ENCODE peak calls at places on chromosomes 5 and 9, in four cellular contexts. U is fibroblast of lung, J is lower leg skin, R is sigmoid colon. D is an unnamed sample.

GRCh38 chr5:145925803-145926202 is 10.6 kb upstream of the SH3RF2 start:
- DNase-seq in J (no peak), U (peak), R (no peak), D (no peak)

GRCh38 chr5:892390-893136 is at the start of the genes BRD9 and TRIP13:
- DNase-seq in U (peak), J (peak), R (peak), D (peak)

GRCh38 chr5:63613430-63613829 is 348.8 kb downstream of the HTR1A start:
- DNase-seq in R (no peak), J (no peak), U (no peak), D (no peak)

GRCh38 chr5:81147970-81148571 is 85.1 kb upstream of the CKMT2 start:
- DNase-seq in J (no peak), R (no peak), U (no peak), D (no peak)

GRCh38 chr9:136204838-136205706 is at the start of gene LHX3:
- DNase-seq in U (no peak), R (no peak), J (no peak), D (no peak)

GRCh38 chr5:168413062-168413461 is 73.2 kb upstream of the RARS1 start:
- DNase-seq in R (no peak), U (no peak), J (no peak), D (no peak)

GRCh38 chr9:112331676-112331955 is 1.8 kb downstream of the PTBP3 start:
- DNase-seq in J (no peak), R (no peak), U (no peak), D (no peak)

GRCh38 chr9:111661802-111662491 is 542 bp downstream of the GNG10 start:
- DNase-seq in J (peak), U (peak), R (peak), D (peak)

GRCh38 chr9:120917989-120918630 is 8.5 kb downstream of the TRAF1 start:
- DNase-seq in J (no peak), U (no peak), R (no peak), D (no peak)

GRCh38 chr9:137602661-137603060 is 2.8 kb upstream of the ARRDC1 start:
- DNase-seq in J (no peak), R (no peak), U (no peak), D (no peak)

GRCh38 chr5:172632346-172633092 is 8.5 kb upstream of the NEURL1B start:
- DNase-seq in J (peak), R (no peak), U (no peak), D (peak)

GRCh38 chr9:122307925-122308324 is 43.2 kb downstream of the MRRF start:
- DNase-seq in J (no peak), R (no peak), U (peak), D (peak)

GRCh38 chr5:41252036-41252435 is 38.7 kb upstream of the C6 start:
- DNase-seq in J (no peak), U (peak), R (no peak), D (no peak)

GRCh38 chr5:32753765-32754164 is 42.6 kb downstream of the NPR3 start:
- DNase-seq in U (peak), J (no peak), R (no peak), D (no peak)

GRCh38 chr5:93107141-93107540 is 473.9 kb downstream of the NR2F1-AS1 start:
- DNase-seq in J (no peak), U (no peak), R (no peak), D (no peak)

GRCh38 chr9:111978616-111979015 is 82.0 kb downstream of the UGCG start:
- DNase-seq in J (no peak), R (no peak), U (no peak), D (no peak)

GRCh38 chr5:50623666-50624065 is 42.8 kb upstream of the PARP8 start:
- DNase-seq in R (no peak), U (no peak), J (no peak), D (no peak)

GRCh38 chr5:35990941-35991592 is at the start of gene UGT3A1:
- DNase-seq in R (no peak), U (no peak), J (no peak), D (no peak)

GRCh38 chr9:79254900-79255651 is 316.7 kb upstream of the TLE4 start:
- DNase-seq in R (no peak), J (no peak), U (peak), D (no peak)

GRCh38 chr5:56299212-56299611 is 66.1 kb upstream of the ANKRD55 start:
- DNase-seq in U (no peak), R (no peak), J (no peak), D (no peak)

GRCh38 chr9:69122086-69122390 is 52.0 kb upstream of the TJP2 start:
- DNase-seq in U (peak), R (peak), J (peak), D (peak)

GRCh38 chr9:5518937-5519319 is 8.6 kb downstream of the PDCD1LG2 start:
- DNase-seq in U (no peak), R (no peak), J (no peak), D (no peak)

GRCh38 chr9:72661401-72662135 is 140.2 kb downstream of the TMC1 start:
- DNase-seq in R (no peak), U (peak), J (no peak), D (no peak)

GRCh38 chr9:125995706-125996105 is 248.5 kb downstream of the PBX3 start:
- DNase-seq in R (peak), J (no peak), U (no peak), D (no peak)

GRCh38 chr5:122156724-122157325 is 27.5 kb downstream of the ZNF474 start:
- DNase-seq in J (no peak), U (peak), R (no peak), D (no peak)

GRCh38 chr5:150106669-150107068 is 20.3 kb upstream of the CSF1R start:
- DNase-seq in R (no peak), J (no peak), U (peak), D (no peak)

GRCh38 chr9:109463924-109464625 is 34.0 kb downstream of the PTPN3 start:
- DNase-seq in J (no peak), R (no peak), U (no peak), D (no peak)

GRCh38 chr9:35027871-35028270 is 38.3 kb downstream of the DNAJB5 start:
- DNase-seq in R (no peak), U (no peak), J (no peak), D (no peak)

GRCh38 chr5:11048760-11049159 is 287.7 kb upstream of the DAP start:
- DNase-seq in R (no peak), J (no peak), U (no peak), D (no peak)

GRCh38 chr5:56026863-56027300 is 32.1 kb upstream of the IL6ST start:
- DNase-seq in R (no peak), U (peak), J (no peak), D (no peak)

GRCh38 chr5:151156732-151157402 is 712 bp downstream of the ANXA6 start:
- DNase-seq in U (peak), R (peak), J (no peak), D (peak)

GRCh38 chr5:160398806-160399205 is 1.0 kb downstream of the FAM200C start:
- DNase-seq in R (no peak), U (peak), J (no peak), D (no peak)

GRCh38 chr9:134365791-134366222 is 39.6 kb downstream of the RXRA start:
- DNase-seq in J (peak), R (peak), U (peak), D (peak)
- TF ChIP-seq CTCF in J (no peak), R (peak), U (peak), D (peak)

GRCh38 chr9:94912700-94913249 is 186.3 kb downstream of the AOPEP start:
- DNase-seq in J (peak), U (peak), R (no peak), D (no peak)
- H3K4me3 ChIP-seq in J (no peak), U (no peak), R (no peak), D (no peak)

GRCh38 chr5:91118802-91119201 is 264.3 kb downstream of the ARRDC3 start:
- DNase-seq in U (peak), R (no peak), J (no peak), D (no peak)

GRCh38 chr5:91110709-91111108 is 272.4 kb downstream of the ARRDC3 start:
- DNase-seq in J (no peak), U (no peak), R (peak), D (peak)

GRCh38 chr5:91119265-91119664 is 263.9 kb downstream of the ARRDC3 start:
- DNase-seq in U (no peak), R (no peak), J (no peak), D (no peak)

GRCh38 chr5:91111473-91112238 is 271.5 kb downstream of the ARRDC3 start:
- DNase-seq in J (no peak), R (no peak), U (no peak), D (no peak)

GRCh38 chr5:91114658-91115057 is 268.5 kb downstream of the ARRDC3 start:
- DNase-seq in J (no peak), U (no peak), R (no peak), D (no peak)
- TF ChIP-seq CTCF in J (no peak), U (no peak), R (no peak), D (no peak)

GRCh38 chr5:8844206-8844605 is 701.7 kb downstream of the SEMA5A start:
- DNase-seq in J (no peak), U (no peak), R (no peak), D (no peak)
- H3K4me3 ChIP-seq in J (no peak), U (no peak), R (no peak), D (no peak)

GRCh38 chr5:137752873-137753226 is 1.3 kb downstream of the HNRNPA0 start:
- DNase-seq in R (no peak), U (no peak), J (peak), D (peak)

GRCh38 chr5:137753227-137753985 is 757 bp downstream of the HNRNPA0 start:
- DNase-seq in R (peak), J (peak), U (no peak), D (no peak)

GRCh38 chr5:137753986-137754235 is 252 bp downstream of the HNRNPA0 start:
- DNase-seq in J (no peak), U (no peak), R (no peak), D (no peak)

GRCh38 chr5:137754236-137754960 is at the start of gene HNRNPA0:
- DNase-seq in R (peak), J (peak), U (peak), D (peak)

DNA sequence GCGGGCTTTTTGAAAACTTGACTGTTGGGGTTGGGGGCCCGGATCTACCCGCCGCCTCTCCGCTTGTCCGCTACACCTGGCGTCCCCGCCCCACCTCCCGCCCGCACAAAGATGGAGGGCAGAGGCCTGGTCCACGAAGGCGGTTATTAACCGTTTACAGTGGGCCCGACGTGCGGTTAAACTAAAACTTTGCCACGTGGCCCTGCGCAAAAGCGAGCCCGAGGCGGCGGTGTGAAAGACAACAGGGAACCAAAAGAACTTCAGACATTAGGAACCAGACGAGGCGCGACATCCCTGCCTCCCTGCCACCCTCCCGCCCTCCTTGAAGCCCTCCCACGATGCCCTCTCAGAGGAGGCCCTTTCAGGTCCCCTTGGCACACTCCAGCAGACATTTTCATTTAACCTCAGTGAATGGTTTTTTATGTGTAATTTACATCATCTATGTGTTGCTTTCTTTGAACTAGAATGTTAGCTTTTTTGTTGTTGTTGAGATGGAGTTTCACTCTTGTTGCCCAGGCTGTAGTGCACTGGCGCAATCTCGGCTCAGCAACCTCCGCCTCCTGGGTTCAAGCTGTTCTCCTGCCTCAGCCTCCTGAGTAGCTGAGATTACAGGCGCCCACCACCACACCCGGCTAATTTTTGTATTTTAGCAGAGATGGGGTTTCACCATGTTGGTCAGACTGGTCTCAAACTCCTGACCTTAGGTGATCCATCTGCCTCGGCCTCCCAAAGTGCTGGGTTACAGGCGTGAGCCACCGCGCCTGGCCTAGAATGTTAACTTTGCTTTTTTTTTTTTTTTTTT is 999 bp upstream of the HNRNPA0 start:
- DNase-seq in R (no peak), U (no peak), J (peak), D (no peak)
- TF ChIP-seq CTCF in R (no peak), U (no peak), J (no peak), D (no peak)